ENCODE peak calls at places on chromosomes 12 and 14, in seven cellular contexts. V is activated naive CD4-positive, alpha-beta T cell treated with anti-CD3 and anti-CD28 coated beads, Interleukin-2, amount 50 U/mL, for 72 hours; P is NCI-H510A; K is kidney tubule cell; Z is activated CD8-positive, alpha-beta memory T cell treated with anti-CD3 and anti-CD28 coated beads for 48 hours; L is mesenchymal stem cell; U is naive thymus-derived CD4-positive, alpha-beta T cell. C is an unnamed sample.

GRCh38 chr12:92257261-92257660 is 111.6 kb upstream of the BTG1 start:
- DNase-seq in V (no peak), P (no peak), K (peak), Z (no peak), L (no peak), U (no peak), C (no peak)

GRCh38 chr14:22630066-22630465 is 14.1 kb downstream of the OR6J1 start:
- DNase-seq in V (no peak), P (no peak), K (no peak), Z (no peak), L (no peak), U (no peak), C (no peak)

GRCh38 chr14:38900887-38901286 is 202.1 kb downstream of the SEC23A start:
- DNase-seq in V (no peak), P (no peak), K (no peak), Z (no peak), L (no peak), U (no peak), C (no peak)

GRCh38 chr14:59787045-59787674 is 83.4 kb downstream of the RTN1 start:
- DNase-seq in V (no peak), P (no peak), K (no peak), Z (no peak), L (no peak), U (no peak), C (no peak)

GRCh38 chr12:58074259-58074658 is 132.9 kb downstream of the ATP23 start:
- DNase-seq in V (no peak), P (no peak), K (no peak), Z (no peak), L (no peak), U (no peak), C (no peak)

GRCh38 chr14:104898870-104899510 is 25.7 kb upstream of the PLD4 start:
- DNase-seq in V (no peak), P (no peak), K (no peak), Z (no peak), L (no peak), U (no peak), C (no peak)

GRCh38 chr14:69266572-69267345 is 6.8 kb downstream of the GALNT16 start:
- DNase-seq in V (no peak), P (no peak), K (no peak), Z (no peak), L (no peak), U (no peak), C (no peak)

GRCh38 chr12:86727151-86727550 is 471.0 kb upstream of the MGAT4C start:
- DNase-seq in V (no peak), P (no peak), K (peak), Z (no peak), L (peak), U (no peak), C (no peak)

GRCh38 chr12:65656156-65656885 is 168.0 kb upstream of the HMGA2 start:
- DNase-seq in V (no peak), P (no peak), K (peak), Z (no peak), L (peak), U (no peak), C (no peak)

GRCh38 chr14:43005807-43006206 is 1399.1 kb downstream of the LRFN5 start:
- DNase-seq in V (no peak), P (no peak), K (no peak), Z (no peak), L (peak), U (no peak), C (no peak)

GRCh38 chr12:85621041-85621440 is 215.2 kb downstream of the RASSF9 start:
- DNase-seq in V (no peak), P (no peak), K (no peak), Z (no peak), L (no peak), U (no peak), C (no peak)

GRCh38 chr12:4015225-4016076 is 142.3 kb upstream of the PARP11 start:
- DNase-seq in V (no peak), P (no peak), K (no peak), Z (no peak), L (no peak), U (no peak), C (no peak)

GRCh38 chr12:47120736-47121135 is 41.0 kb upstream of the AMIGO2 start:
- DNase-seq in V (no peak), P (no peak), K (no peak), Z (no peak), L (no peak), U (no peak), C (no peak)

GRCh38 chr12:110012137-110012536 is 12.9 kb downstream of the ANKRD13A start:
- DNase-seq in V (no peak), P (peak), K (peak), Z (no peak), L (no peak), U (no peak), C (no peak)

GRCh38 chr14:73728106-73729014 is 14.2 kb upstream of the PNMA1 start:
- DNase-seq in V (peak), P (peak), K (peak), Z (peak), L (peak), U (peak), C (peak)

C was measured in H1.